ENCODE peak calls at places on chromosomes 3 and 15, in nine cellular contexts. One of them, this sample, is unnamed. For H3K4me1, the result is how much of the 10 kb centered on the place peaks cover.

GRCh38 chr3:173138031-173138430 is 3.0 kb downstream of the SPATA16 start:
- DNase-seq in SJSA1: no peak
- DNase-seq in Panc1: no peak
- DNase-seq in colonic mucosa: no peak
- DNase-seq in mucosa of descending colon: no peak
- DNase-seq in psoas muscle: no peak
- DNase-seq in MM.1S: no peak
- DNase-seq in CD4-positive, CD25-positive, alpha-beta regulatory T cell: no peak
- DNase-seq in pancreas: no peak
- DNase-seq in this sample: no peak

GRCh38 chr3:153414972-153415371 is 252.9 kb downstream of the RAP2B start:
- DNase-seq in SJSA1: no peak
- DNase-seq in Panc1: no peak
- DNase-seq in colonic mucosa: no peak
- DNase-seq in mucosa of descending colon: no peak
- DNase-seq in psoas muscle: no peak
- DNase-seq in MM.1S: no peak
- DNase-seq in CD4-positive, CD25-positive, alpha-beta regulatory T cell: no peak
- DNase-seq in pancreas: no peak
- DNase-seq in this sample: no peak

GRCh38 chr15:25178835-25179672 is 224.3 kb downstream of the SNRPN start:
- DNase-seq in SJSA1: no peak
- DNase-seq in Panc1: no peak
- DNase-seq in colonic mucosa: no peak
- DNase-seq in mucosa of descending colon: peak
- DNase-seq in psoas muscle: peak
- DNase-seq in MM.1S: no peak
- DNase-seq in CD4-positive, CD25-positive, alpha-beta regulatory T cell: no peak
- DNase-seq in pancreas: peak
- DNase-seq in this sample: peak

GRCh38 chr3:58411851-58412830 is 21.5 kb downstream of the PDHB start:
- DNase-seq in SJSA1: no peak
- DNase-seq in Panc1: no peak
- DNase-seq in colonic mucosa: no peak
- DNase-seq in mucosa of descending colon: no peak
- DNase-seq in psoas muscle: no peak
- DNase-seq in MM.1S: no peak
- DNase-seq in CD4-positive, CD25-positive, alpha-beta regulatory T cell: no peak
- DNase-seq in pancreas: no peak
- DNase-seq in this sample: no peak

GRCh38 chr3:162165346-162165745 is 668.7 kb downstream of the OTOL1 start:
- DNase-seq in SJSA1: no peak
- DNase-seq in Panc1: no peak
- DNase-seq in colonic mucosa: no peak
- DNase-seq in mucosa of descending colon: no peak
- DNase-seq in psoas muscle: no peak
- DNase-seq in MM.1S: peak
- DNase-seq in CD4-positive, CD25-positive, alpha-beta regulatory T cell: no peak
- DNase-seq in pancreas: no peak
- DNase-seq in this sample: no peak

GRCh38 chr3:163561151-163561550 is 1517.1 kb downstream of the SI start:
- DNase-seq in SJSA1: no peak
- DNase-seq in Panc1: no peak
- DNase-seq in colonic mucosa: no peak
- DNase-seq in mucosa of descending colon: no peak
- DNase-seq in psoas muscle: no peak
- DNase-seq in MM.1S: no peak
- DNase-seq in CD4-positive, CD25-positive, alpha-beta regulatory T cell: no peak
- DNase-seq in pancreas: no peak
- DNase-seq in this sample: no peak

GRCh38 chr15:56754993-56755392 is 21.7 kb upstream of the ZNF280D start:
- DNase-seq in SJSA1: no peak
- DNase-seq in Panc1: no peak
- DNase-seq in colonic mucosa: no peak
- DNase-seq in mucosa of descending colon: no peak
- DNase-seq in psoas muscle: no peak
- DNase-seq in MM.1S: no peak
- DNase-seq in CD4-positive, CD25-positive, alpha-beta regulatory T cell: no peak
- DNase-seq in pancreas: no peak
- DNase-seq in this sample: no peak

GRCh38 chr3:157857461-157857860 is 248.8 kb downstream of the SHOX2 start:
- DNase-seq in SJSA1: no peak
- DNase-seq in Panc1: no peak
- DNase-seq in colonic mucosa: no peak
- DNase-seq in mucosa of descending colon: no peak
- DNase-seq in psoas muscle: no peak
- DNase-seq in MM.1S: no peak
- DNase-seq in CD4-positive, CD25-positive, alpha-beta regulatory T cell: no peak
- DNase-seq in pancreas: no peak
- DNase-seq in this sample: no peak

GRCh38 chr3:10933958-10934481 is 58.5 kb upstream of the SLC6A1 start:
- DNase-seq in SJSA1: peak
- DNase-seq in Panc1: no peak
- DNase-seq in colonic mucosa: no peak
- DNase-seq in mucosa of descending colon: no peak
- DNase-seq in psoas muscle: no peak
- DNase-seq in MM.1S: no peak
- DNase-seq in CD4-positive, CD25-positive, alpha-beta regulatory T cell: no peak
- DNase-seq in pancreas: no peak
- DNase-seq in this sample: no peak

GRCh38 chr3:38628835-38629234 is 20.7 kb downstream of the SCN5A start:
- DNase-seq in SJSA1: no peak
- DNase-seq in Panc1: no peak
- DNase-seq in colonic mucosa: no peak
- DNase-seq in mucosa of descending colon: no peak
- DNase-seq in psoas muscle: no peak
- DNase-seq in MM.1S: no peak
- DNase-seq in CD4-positive, CD25-positive, alpha-beta regulatory T cell: no peak
- DNase-seq in pancreas: no peak
- DNase-seq in this sample: no peak

GRCh38 chr3:111859974-111860859 is 1.2 kb downstream of the PHLDB2 start:
- DNase-seq in SJSA1: peak
- DNase-seq in Panc1: peak
- DNase-seq in colonic mucosa: peak
- DNase-seq in mucosa of descending colon: peak
- DNase-seq in psoas muscle: peak
- DNase-seq in MM.1S: peak
- DNase-seq in CD4-positive, CD25-positive, alpha-beta regulatory T cell: peak
- DNase-seq in pancreas: peak
- DNase-seq in this sample: peak

GRCh38 chr15:100109486-100110035 is 232.2 kb downstream of the ADAMTS17 start:
- DNase-seq in SJSA1: peak
- DNase-seq in Panc1: no peak
- DNase-seq in colonic mucosa: no peak
- DNase-seq in mucosa of descending colon: no peak
- DNase-seq in psoas muscle: no peak
- DNase-seq in MM.1S: no peak
- DNase-seq in CD4-positive, CD25-positive, alpha-beta regulatory T cell: no peak
- DNase-seq in pancreas: no peak
- DNase-seq in this sample: no peak

GRCh38 chr15:71057581-71057980 is 57.7 kb upstream of the THSD4 start:
- DNase-seq in SJSA1: no peak
- DNase-seq in Panc1: no peak
- DNase-seq in colonic mucosa: no peak
- DNase-seq in mucosa of descending colon: no peak
- DNase-seq in psoas muscle: no peak
- DNase-seq in MM.1S: no peak
- DNase-seq in CD4-positive, CD25-positive, alpha-beta regulatory T cell: no peak
- DNase-seq in pancreas: no peak
- DNase-seq in this sample: no peak

GRCh38 chr3:45225465-45226205 is 452 bp downstream of the TMEM158 start:
- DNase-seq in SJSA1: no peak
- DNase-seq in Panc1: no peak
- DNase-seq in colonic mucosa: no peak
- DNase-seq in mucosa of descending colon: peak
- DNase-seq in psoas muscle: peak
- DNase-seq in MM.1S: peak
- DNase-seq in CD4-positive, CD25-positive, alpha-beta regulatory T cell: peak
- DNase-seq in pancreas: peak
- DNase-seq in this sample: no peak

DNA sequence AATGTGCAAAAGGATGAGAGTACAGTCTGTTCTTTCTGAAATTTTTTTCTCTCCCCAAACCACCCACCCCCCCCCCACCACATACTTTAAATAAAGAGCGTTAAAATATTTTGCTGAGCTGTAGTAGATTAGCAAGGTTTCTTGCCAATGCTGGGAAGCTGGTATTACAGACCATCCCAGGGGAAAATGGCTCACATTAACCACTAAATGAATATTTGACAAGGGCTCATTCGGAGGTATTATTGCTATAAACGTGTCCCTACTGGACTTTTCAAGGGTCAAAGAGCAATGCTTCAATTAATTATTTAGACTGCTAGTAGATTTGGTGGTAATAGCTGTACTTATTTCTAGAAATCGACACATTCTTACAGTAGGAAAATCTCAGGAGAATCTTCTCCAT is 5.2 kb downstream of the SOX2 start:
- DNase-seq in SJSA1: no peak
- DNase-seq in Panc1: no peak
- DNase-seq in colonic mucosa: no peak
- DNase-seq in mucosa of descending colon: no peak
- DNase-seq in psoas muscle: no peak
- DNase-seq in MM.1S: no peak
- DNase-seq in CD4-positive, CD25-positive, alpha-beta regulatory T cell: no peak
- DNase-seq in pancreas: no peak
- DNase-seq in this sample: no peak
- H3K4me3 ChIP-seq in SJSA1: peak
- H3K4me3 ChIP-seq in Panc1: no peak
- H3K4me3 ChIP-seq in colonic mucosa: no peak
- H3K4me3 ChIP-seq in mucosa of descending colon: no peak
- H3K4me3 ChIP-seq in psoas muscle: no peak
- H3K4me3 ChIP-seq in MM.1S: no peak
- H3K4me3 ChIP-seq in CD4-positive, CD25-positive, alpha-beta regulatory T cell: no peak
- H3K4me3 ChIP-seq in pancreas: no peak
- H3K4me3 ChIP-seq in this sample: no peak

GRCh38 chr3:152283492-152284381 is 15.0 kb downstream of the MBNL1 start:
- DNase-seq in SJSA1: no peak
- DNase-seq in Panc1: no peak
- DNase-seq in colonic mucosa: peak
- DNase-seq in mucosa of descending colon: no peak
- DNase-seq in psoas muscle: no peak
- DNase-seq in MM.1S: no peak
- DNase-seq in CD4-positive, CD25-positive, alpha-beta regulatory T cell: no peak
- DNase-seq in pancreas: peak
- DNase-seq in this sample: no peak

GRCh38 chr3:152285509-152285908 is 16.8 kb downstream of the MBNL1 start:
- DNase-seq in SJSA1: no peak
- DNase-seq in Panc1: no peak
- DNase-seq in colonic mucosa: no peak
- DNase-seq in mucosa of descending colon: no peak
- DNase-seq in psoas muscle: no peak
- DNase-seq in MM.1S: no peak
- DNase-seq in CD4-positive, CD25-positive, alpha-beta regulatory T cell: no peak
- DNase-seq in pancreas: no peak
- DNase-seq in this sample: no peak

GRCh38 chr3:152282813-152283212 is 14.1 kb downstream of the MBNL1 start:
- DNase-seq in SJSA1: no peak
- DNase-seq in Panc1: no peak
- DNase-seq in colonic mucosa: no peak
- DNase-seq in mucosa of descending colon: no peak
- DNase-seq in psoas muscle: no peak
- DNase-seq in MM.1S: no peak
- DNase-seq in CD4-positive, CD25-positive, alpha-beta regulatory T cell: no peak
- DNase-seq in pancreas: no peak
- DNase-seq in this sample: no peak

GRCh38 chr3:152287898-152288576 is 19.3 kb downstream of the MBNL1 start:
- DNase-seq in SJSA1: no peak
- DNase-seq in Panc1: no peak
- DNase-seq in colonic mucosa: no peak
- DNase-seq in mucosa of descending colon: no peak
- DNase-seq in psoas muscle: no peak
- DNase-seq in MM.1S: no peak
- DNase-seq in CD4-positive, CD25-positive, alpha-beta regulatory T cell: no peak
- DNase-seq in pancreas: no peak
- DNase-seq in this sample: no peak

GRCh38 chr3:152284906-152285305 is 16.2 kb downstream of the MBNL1 start:
- DNase-seq in SJSA1: no peak
- DNase-seq in Panc1: no peak
- DNase-seq in colonic mucosa: no peak
- DNase-seq in mucosa of descending colon: no peak
- DNase-seq in psoas muscle: no peak
- DNase-seq in MM.1S: no peak
- DNase-seq in CD4-positive, CD25-positive, alpha-beta regulatory T cell: no peak
- DNase-seq in pancreas: no peak
- DNase-seq in this sample: no peak
- H3K4me1 ChIP-seq in SJSA1: under half
- H3K4me1 ChIP-seq in Panc1: under half
- H3K4me1 ChIP-seq in colonic mucosa: under half
- H3K4me1 ChIP-seq in mucosa of descending colon: under half
- H3K4me1 ChIP-seq in psoas muscle: half or more
- H3K4me1 ChIP-seq in MM.1S: under half
- H3K4me1 ChIP-seq in CD4-positive, CD25-positive, alpha-beta regulatory T cell: half or more
- H3K4me1 ChIP-seq in pancreas: under half
- H3K4me1 ChIP-seq in this sample: half or more

GRCh38 chr3:44001072-44001471 is 240.6 kb upstream of the TOPAZ1 start:
- DNase-seq in SJSA1: no peak
- DNase-seq in Panc1: no peak
- DNase-seq in colonic mucosa: no peak
- DNase-seq in mucosa of descending colon: no peak
- DNase-seq in psoas muscle: no peak
- DNase-seq in MM.1S: no peak
- DNase-seq in CD4-positive, CD25-positive, alpha-beta regulatory T cell: no peak
- DNase-seq in pancreas: no peak
- DNase-seq in this sample: no peak
- H3K4me3 ChIP-seq in SJSA1: no peak
- H3K4me3 ChIP-seq in Panc1: no peak
- H3K4me3 ChIP-seq in colonic mucosa: no peak
- H3K4me3 ChIP-seq in mucosa of descending colon: no peak
- H3K4me3 ChIP-seq in psoas muscle: no peak
- H3K4me3 ChIP-seq in MM.1S: no peak
- H3K4me3 ChIP-seq in CD4-positive, CD25-positive, alpha-beta regulatory T cell: no peak
- H3K4me3 ChIP-seq in pancreas: no peak
- H3K4me3 ChIP-seq in this sample: no peak

DNA sequence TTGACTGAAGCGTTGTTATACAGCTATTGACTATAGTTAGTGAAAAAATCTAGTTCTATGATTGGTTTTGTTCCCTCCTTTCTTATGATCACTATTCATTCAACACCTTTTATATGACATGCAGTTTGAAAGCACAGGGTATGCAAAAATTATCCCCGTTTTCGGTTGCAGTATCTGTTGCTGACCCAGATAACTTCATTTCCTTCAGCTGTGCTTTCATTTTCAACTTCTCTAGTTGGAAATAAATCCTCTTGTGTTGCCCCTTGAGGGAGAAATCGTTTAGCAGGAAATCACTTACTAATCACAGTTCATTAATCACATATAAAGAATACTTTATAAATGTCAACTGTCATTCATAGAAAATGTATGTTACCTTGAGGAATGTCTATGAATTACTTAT is 55.1 kb downstream of the MBNL1 start:
- DNase-seq in SJSA1: no peak
- DNase-seq in Panc1: no peak
- DNase-seq in colonic mucosa: no peak
- DNase-seq in mucosa of descending colon: no peak
- DNase-seq in psoas muscle: no peak
- DNase-seq in MM.1S: peak
- DNase-seq in CD4-positive, CD25-positive, alpha-beta regulatory T cell: no peak
- DNase-seq in pancreas: no peak
- DNase-seq in this sample: no peak
- H3K4me1 ChIP-seq in SJSA1: under half
- H3K4me1 ChIP-seq in Panc1: under half
- H3K4me1 ChIP-seq in colonic mucosa: under half
- H3K4me1 ChIP-seq in mucosa of descending colon: under half
- H3K4me1 ChIP-seq in psoas muscle: half or more
- H3K4me1 ChIP-seq in MM.1S: half or more
- H3K4me1 ChIP-seq in CD4-positive, CD25-positive, alpha-beta regulatory T cell: half or more
- H3K4me1 ChIP-seq in pancreas: half or more
- H3K4me1 ChIP-seq in this sample: half or more